ENCODE peak calls at places on chromosomes 7 and 10, in four cellular contexts. V is NCI-H1436 treated with DMSO at 0.1 percent for 48 hours, L is suprapubic skin, U is SHP77. S is an unnamed sample.
A peak's percentile ranks its signal among the peaks of the same experiment; 100 is the strongest.

GRCh38 chr7:42227523-42227922 is 9.5 kb downstream of the GLI3 start:
- DNase-seq in L (no peak), U (no peak), V (no peak), S (no peak)

GRCh38 chr7:100444311-100445278 is 8.3 kb upstream of the PPP1R35 start:
- DNase-seq in V (no peak), U (no peak), L (no peak), S (peak; percentile 87)

GRCh38 chr7:106344861-106345260 is 60.1 kb upstream of the NAMPT start:
- DNase-seq in L (no peak), V (no peak), U (no peak), S (peak; percentile 58)

GRCh38 chr10:124830445-124830844 is 28.8 kb downstream of the ABRAXAS2 start:
- DNase-seq in U (no peak), L (no peak), V (no peak), S (no peak)

GRCh38 chr7:45454771-45455170 is 119.4 kb upstream of the ADCY1 start:
- DNase-seq in U (no peak), L (no peak), V (no peak), S (no peak)

GRCh38 chr7:141097430-141097829 is 23.6 kb downstream of the TMEM178B start:
- DNase-seq in L (no peak), U (no peak), V (no peak), S (no peak)

GRCh38 chr7:74226633-74227032 is 16.8 kb downstream of the LAT2 start:
- DNase-seq in L (no peak), V (no peak), U (no peak), S (peak; percentile 78)

GRCh38 chr7:41162612-41163011 is 540.3 kb downstream of the INHBA start:
- DNase-seq in U (no peak), V (no peak), L (no peak), S (no peak)

GRCh38 chr7:151711906-151712771 is 164.8 kb downstream of the PRKAG2 start:
- DNase-seq in L (no peak), U (no peak), V (peak; percentile 5), S (no peak)

GRCh38 chr10:72597897-72598296 is 28.0 kb downstream of the MICU1 start:
- DNase-seq in V (no peak), L (no peak), U (no peak), S (no peak)

S was measured in CD14-positive monocyte.